ENCODE peak calls at places on chromosome 6, in six cellular contexts. W is heart left ventricle; Z is stimulated activated CD4-positive, alpha-beta T cell treated with anti-CD3 and anti-CD28 coated beads, Interleukin-2, amount 100 ng/mL, for 48 hours; I is Daoy; S is activated CD4-positive, CD25-positive, alpha-beta regulatory T cell; E is cardiac fibroblast. B is an unnamed sample.

GRCh38 chr6:140812636-140813035 is 1320.1 kb upstream of the GJE1 start:
- DNase-seq in S (no peak), I (no peak), W (no peak), E (peak), Z (no peak), B (no peak)

GRCh38 chr6:110285306-110286060 is 72.7 kb downstream of the METTL24 start:
- DNase-seq in E (no peak), W (no peak), I (no peak), S (no peak), Z (no peak), B (no peak)

GRCh38 chr6:11214911-11215310 is 17.6 kb downstream of the NEDD9 start:
- DNase-seq in Z (no peak), I (no peak), E (no peak), S (no peak), W (no peak), B (no peak)

GRCh38 chr6:129736105-129736504 is 26.1 kb upstream of the ARHGAP18 start:
- DNase-seq in W (no peak), I (no peak), S (no peak), Z (no peak), E (no peak), B (no peak)

GRCh38 chr6:148470606-148471299 is 128.1 kb downstream of the SASH1 start:
- DNase-seq in Z (no peak), E (no peak), W (no peak), I (no peak), S (no peak), B (no peak)

GRCh38 chr6:37239950-37240713 is 17.4 kb upstream of the TBC1D22B start:
- DNase-seq in W (peak), Z (peak), I (peak), E (peak), S (peak), B (peak)

GRCh38 chr6:151391021-151391470 is 313 bp downstream of the ZBTB2 start:
- DNase-seq in I (peak), W (peak), Z (peak), S (peak), E (peak), B (peak)

GRCh38 chr6:43913388-43914271 is 143.6 kb downstream of the VEGFA start:
- DNase-seq in E (peak), W (no peak), Z (no peak), I (no peak), S (no peak), B (no peak)

GRCh38 chr6:54491431-54491830 is 183.2 kb downstream of the TINAG start:
- DNase-seq in S (no peak), W (no peak), Z (no peak), I (no peak), E (no peak), B (no peak)

GRCh38 chr6:68024570-68025269 is 610.4 kb upstream of the ADGRB3 start:
- DNase-seq in E (no peak), Z (no peak), I (no peak), W (no peak), S (no peak), B (no peak)

GRCh38 chr6:93562566-93562965 is 143.2 kb upstream of the EPHA7 start:
- DNase-seq in I (no peak), Z (no peak), E (no peak), S (no peak), W (no peak), B (no peak)

GRCh38 chr6:1396952-1397868 is 7.8 kb downstream of the FOXF2 start:
- DNase-seq in S (peak), E (peak), W (peak), Z (peak), I (peak), B (peak)

GRCh38 chr6:100155141-100155540 is 161.1 kb upstream of the MCHR2 start:
- DNase-seq in I (no peak), E (no peak), S (no peak), W (no peak), Z (no peak), B (no peak)

GRCh38 chr6:40947876-40948514 is 91.0 kb downstream of the UNC5CL start:
- DNase-seq in W (no peak), I (peak), S (no peak), Z (no peak), E (peak), B (no peak)

GRCh38 chr6:26543953-26544352 is 5.8 kb downstream of the HMGN4 start:
- DNase-seq in W (no peak), S (no peak), Z (no peak), I (no peak), E (peak), B (no peak)

GRCh38 chr6:105835373-105835772 is 250.8 kb upstream of the PRDM1 start:
- DNase-seq in Z (no peak), S (no peak), E (peak), I (peak), W (no peak), B (no peak)

GRCh38 chr6:25344827-25345226 is 65.7 kb downstream of the CARMIL1 start:
- DNase-seq in S (no peak), I (no peak), W (no peak), Z (no peak), E (no peak), B (no peak)

GRCh38 chr6:44039191-44039719 is 88.0 kb downstream of the MRPL14 start:
- DNase-seq in Z (no peak), W (no peak), S (no peak), E (no peak), I (no peak), B (no peak)

GRCh38 chr6:117550078-117550600 is 52.2 kb downstream of the GOPC start:
- DNase-seq in E (no peak), I (no peak), Z (no peak), W (no peak), S (no peak), B (no peak)

GRCh38 chr6:132768051-132768517 is 10.4 kb upstream of the VNN2 start:
- DNase-seq in W (peak), I (peak), E (peak), Z (no peak), S (peak), B (no peak)

GRCh38 chr6:133623065-133623464 is 265.8 kb upstream of the TCF21 start:
- DNase-seq in E (peak), S (no peak), W (no peak), Z (no peak), I (peak), B (no peak)

GRCh38 chr6:36545767-36546663 is 1.3 kb downstream of the STK38 start:
- DNase-seq in Z (no peak), S (no peak), E (peak), W (no peak), I (peak), B (no peak)

GRCh38 chr6:123519191-123519510 is 117.6 kb downstream of the TRDN start:
- DNase-seq in E (peak), I (no peak), W (peak), S (no peak), Z (no peak), B (no peak)

GRCh38 chr6:167706313-167707109 is 120.2 kb upstream of the AFDN start:
- DNase-seq in Z (peak), I (peak), W (no peak), S (no peak), E (no peak), B (peak)

GRCh38 chr6:133432021-133432989 is 191.1 kb downstream of the EYA4 start:
- DNase-seq in S (no peak), E (no peak), I (peak), Z (no peak), W (no peak), B (no peak)

GRCh38 chr6:14194483-14194882 is 76.9 kb downstream of the CD83 start:
- DNase-seq in E (no peak), W (no peak), S (no peak), I (no peak), Z (no peak), B (no peak)

GRCh38 chr6:44256291-44257006 is 879 bp downstream of the SLC35B2 start:
- DNase-seq in I (peak), W (no peak), E (no peak), S (no peak), Z (no peak), B (no peak)

GRCh38 chr6:166143011-166143410 is 24.6 kb downstream of the TBXT start:
- DNase-seq in I (no peak), Z (no peak), W (peak), E (peak), S (no peak), B (no peak)

GRCh38 chr6:44217332-44218143 is 812 bp downstream of the MYMX start:
- DNase-seq in Z (no peak), I (peak), S (no peak), W (peak), E (no peak), B (no peak)

GRCh38 chr6:33172307-33173227 is 19.7 kb downstream of the COL11A2 start:
- DNase-seq in Z (no peak), S (no peak), I (peak), W (no peak), E (peak), B (no peak)

GRCh38 chr6:35128496-35128895 is 12.6 kb downstream of the TCP11 start:
- DNase-seq in S (no peak), I (no peak), W (no peak), Z (no peak), E (no peak), B (no peak)

GRCh38 chr6:18464176-18464575 is 77.0 kb downstream of the RNF144B start:
- DNase-seq in S (no peak), E (no peak), W (no peak), Z (no peak), I (no peak), B (no peak)

GRCh38 chr6:52724406-52725121 is 38.7 kb downstream of the GSTA2 start:
- DNase-seq in Z (peak), E (peak), S (no peak), W (peak), I (peak), B (peak)